ENCODE peak calls at places on chromosomes 4 and X, in six cellular contexts. H, N, K, M, U and Y are unnamed samples.

GRCh38 chr4:14708574-14708973 is 293.7 kb upstream of the CPEB2 start:
- DNase-seq in H (no peak), K (no peak), U (no peak), M (no peak), N (no peak), Y (no peak)

GRCh38 chrX:9285342-9285771 is 179.5 kb upstream of the TBL1X start:
- DNase-seq in U (peak; percentile 73), H (no peak), M (peak; percentile 24), N (no peak), K (no peak), Y (no peak)

GRCh38 chrX:24242649-24243556 is 71.0 kb downstream of the SUPT20HL2 start:
- DNase-seq in H (peak; percentile 2), U (no peak), N (peak; percentile 0), M (no peak), K (no peak), Y (peak; percentile 48)

GRCh38 chr4:38889143-38889542 is 21.5 kb downstream of the FAM114A1 start:
- DNase-seq in M (no peak), N (no peak), K (peak; percentile 81), U (no peak), H (no peak), Y (peak; percentile 85)

GRCh38 chr4:46946914-46947313 is 37.9 kb upstream of the COX7B2 start:
- DNase-seq in K (no peak), M (no peak), U (no peak), H (no peak), N (no peak), Y (no peak)

GRCh38 chr4:1367936-1368289 is 20.9 kb downstream of the UVSSA start:
- DNase-seq in N (no peak), U (no peak), K (no peak), H (no peak), M (no peak), Y (no peak)

GRCh38 chr4:110058677-110059076 is 139.7 kb downstream of the ELOVL6 start:
- DNase-seq in K (no peak), M (no peak), U (no peak), N (no peak), H (no peak), Y (peak; percentile 33)

GRCh38 chrX:149571770-149572169 is 15.5 kb downstream of the MAGEA9B start:
- DNase-seq in M (no peak), U (no peak), N (no peak), H (no peak), K (no peak), Y (no peak)